ENCODE peak calls at places on chromosome 21, in four cellular contexts. Z, K, I and W are unnamed samples.

GRCh38 chr21:36111238-36111637 is 23.6 kb upstream of the CBR3 start:
- DNase-seq in I (no peak), Z (no peak), K (no peak), W (no peak)

GRCh38 chr21:46081022-46081861 is 16.7 kb upstream of the COL6A2 start:
- DNase-seq in I (no peak), K (no peak), Z (no peak), W (no peak)

GRCh38 chr21:14092834-14093560 is 117.8 kb downstream of the LIPI start:
- DNase-seq in K (no peak), I (no peak), Z (no peak), W (no peak)

GRCh38 chr21:38986460-38987395 is 181.0 kb downstream of the ETS2 start:
- DNase-seq in Z (no peak), K (no peak), I (no peak), W (no peak)

GRCh38 chr21:22352088-22352487 is 1353.9 kb downstream of the NCAM2 start:
- DNase-seq in K (no peak), Z (no peak), I (no peak), W (no peak)

GRCh38 chr21:31254131-31254530 is 89.9 kb downstream of the TIAM1 start:
- DNase-seq in K (no peak), Z (no peak), I (no peak), W (no peak)

GRCh38 chr21:38352536-38353219 is 95.9 kb downstream of the KCNJ15 start:
- DNase-seq in I (peak; percentile 74), Z (peak; percentile 11), K (peak; percentile 63), W (peak; percentile 8)

GRCh38 chr21:38631676-38632075 is 133.4 kb upstream of the ERG start:
- DNase-seq in I (no peak), K (no peak), Z (no peak), W (no peak)

GRCh38 chr21:42071146-42071737 is at the start of gene UMODL1:
- DNase-seq in I (no peak), K (no peak), Z (no peak), W (no peak)

GRCh38 chr21:37060296-37060695 is 12.6 kb downstream of the PIGP start:
- DNase-seq in I (peak; percentile 96), K (no peak), Z (no peak), W (no peak)

GRCh38 chr21:23471877-23472276 is 2135.4 kb downstream of the MRPL39 start:
- DNase-seq in K (no peak), I (no peak), Z (no peak), W (no peak)